ENCODE peak calls at places on chromosome 22, in eight cellular contexts. Z is ovary, Y is HCT116, W is Peyer's patch, R is transverse colon, D is body of pancreas, G is uterus, T is right lobe of liver. A is an unnamed sample.

GRCh38 chr22:21589415-21589814 is 21.9 kb downstream of the UBE2L3 start:
- DNase-seq in Z (no peak), Y (no peak), W (no peak), R (no peak), D (no peak), G (no peak), T (no peak), A (no peak)

GRCh38 chr22:38755155-38755910 is 465 bp downstream of the SUN2 start:
- DNase-seq in Z (peak), Y (no peak), W (peak), R (peak), D (peak), G (peak), T (peak), A (peak)

GRCh38 chr22:50308597-50308935 is 1.1 kb upstream of the PLXNB2 start:
- DNase-seq in Z (peak), Y (no peak), W (peak), R (peak), D (peak), G (peak), T (peak), A (peak)

GRCh38 chr22:20782601-20783299 is 8.8 kb downstream of the SERPIND1 start:
- DNase-seq in Z (no peak), Y (no peak), W (no peak), R (no peak), D (no peak), G (no peak), T (no peak), A (no peak)

GRCh38 chr22:22021160-22021750 is 38.7 kb upstream of the TOP3B start:
- DNase-seq in Z (no peak), Y (no peak), W (no peak), R (no peak), D (no peak), G (no peak), T (no peak), A (no peak)

GRCh38 chr22:39818050-39818449 is 75.5 kb downstream of the ENTHD1 start:
- DNase-seq in Z (no peak), Y (no peak), W (no peak), R (no peak), D (no peak), G (no peak), T (no peak), A (no peak)

GRCh38 chr22:26435327-26436093 is 6.5 kb downstream of the ASPHD2 start:
- DNase-seq in Z (no peak), Y (no peak), W (no peak), R (no peak), D (no peak), G (no peak), T (no peak), A (no peak)

GRCh38 chr22:49763138-49763537 is 64.5 kb downstream of the BRD1 start:
- DNase-seq in Z (no peak), Y (no peak), W (peak), R (peak), D (no peak), G (no peak), T (no peak), A (no peak)

GRCh38 chr22:23034621-23035556 is 35.4 kb upstream of the GNAZ start:
- DNase-seq in Z (no peak), Y (no peak), W (no peak), R (no peak), D (no peak), G (no peak), T (no peak), A (no peak)

GRCh38 chr22:45538284-45538683 is 35.6 kb downstream of the FBLN1 start:
- DNase-seq in Z (no peak), Y (no peak), W (no peak), R (no peak), D (no peak), G (no peak), T (no peak), A (no peak)

GRCh38 chr22:50007057-50007511 is 5.5 kb downstream of the IL17REL start:
- DNase-seq in Z (no peak), Y (no peak), W (peak), R (no peak), D (no peak), G (no peak), T (no peak), A (no peak)

GRCh38 chr22:26536056-26536761 is 23.9 kb upstream of the TFIP11 start:
- DNase-seq in Z (no peak), Y (no peak), W (no peak), R (no peak), D (peak), G (no peak), T (no peak), A (no peak)

GRCh38 chr22:50318698-50319411 is 8.0 kb downstream of the DENND6B start:
- DNase-seq in Z (no peak), Y (no peak), W (no peak), R (no peak), D (no peak), G (no peak), T (no peak), A (no peak)

GRCh38 chr22:27748355-27749168 is 53.0 kb downstream of the MN1 start:
- DNase-seq in Z (peak), Y (no peak), W (no peak), R (no peak), D (no peak), G (peak), T (no peak), A (no peak)

GRCh38 chr22:49307870-49308269 is 519.8 kb downstream of the BRD1 start:
- DNase-seq in Z (no peak), Y (no peak), W (peak), R (peak), D (peak), G (no peak), T (no peak), A (no peak)

GRCh38 chr22:37241351-37242142 is 2.5 kb downstream of the RAC2 start:
- DNase-seq in Z (peak), Y (no peak), W (peak), R (peak), D (no peak), G (no peak), T (peak), A (no peak)

GRCh38 chr22:37242395-37242918 is 1.6 kb downstream of the RAC2 start:
- DNase-seq in Z (peak), Y (no peak), W (peak), R (peak), D (no peak), G (no peak), T (peak), A (peak)

GRCh38 chr22:37239336-37240239 is 4.5 kb downstream of the RAC2 start:
- DNase-seq in Z (no peak), Y (no peak), W (peak), R (peak), D (no peak), G (no peak), T (no peak), A (no peak)

GRCh38 chr22:37240240-37240940 is 3.7 kb downstream of the RAC2 start:
- DNase-seq in Z (peak), Y (no peak), W (peak), R (peak), D (no peak), G (no peak), T (peak), A (no peak)

DNA sequence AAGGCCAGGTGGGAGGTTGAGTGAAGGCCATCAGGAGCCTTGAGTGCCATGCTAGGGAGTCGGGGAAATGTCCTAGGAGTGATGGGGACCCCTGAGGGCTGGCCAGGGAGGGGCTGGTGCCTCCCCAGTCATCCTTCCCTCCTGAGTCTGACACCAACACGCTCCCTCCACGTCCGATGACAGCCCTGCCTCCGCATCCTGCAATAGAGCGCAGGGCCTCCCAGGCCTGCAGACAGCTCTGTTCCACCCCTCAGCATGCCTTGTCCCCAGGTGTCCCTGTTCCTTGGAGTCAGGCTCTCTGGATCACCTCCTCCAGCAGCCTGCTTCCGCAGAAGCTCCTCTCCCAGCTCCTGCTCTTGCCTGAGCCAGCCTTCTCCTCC is 3.1 kb downstream of the RAC2 start:
- DNase-seq in Z (peak), Y (no peak), W (peak), R (no peak), D (no peak), G (no peak), T (peak), A (no peak)
- H3K4me3 ChIP-seq in Z (no peak), Y (no peak), W (no peak), R (no peak), D (no peak), G (no peak), T (no peak), A (no peak)

DNA sequence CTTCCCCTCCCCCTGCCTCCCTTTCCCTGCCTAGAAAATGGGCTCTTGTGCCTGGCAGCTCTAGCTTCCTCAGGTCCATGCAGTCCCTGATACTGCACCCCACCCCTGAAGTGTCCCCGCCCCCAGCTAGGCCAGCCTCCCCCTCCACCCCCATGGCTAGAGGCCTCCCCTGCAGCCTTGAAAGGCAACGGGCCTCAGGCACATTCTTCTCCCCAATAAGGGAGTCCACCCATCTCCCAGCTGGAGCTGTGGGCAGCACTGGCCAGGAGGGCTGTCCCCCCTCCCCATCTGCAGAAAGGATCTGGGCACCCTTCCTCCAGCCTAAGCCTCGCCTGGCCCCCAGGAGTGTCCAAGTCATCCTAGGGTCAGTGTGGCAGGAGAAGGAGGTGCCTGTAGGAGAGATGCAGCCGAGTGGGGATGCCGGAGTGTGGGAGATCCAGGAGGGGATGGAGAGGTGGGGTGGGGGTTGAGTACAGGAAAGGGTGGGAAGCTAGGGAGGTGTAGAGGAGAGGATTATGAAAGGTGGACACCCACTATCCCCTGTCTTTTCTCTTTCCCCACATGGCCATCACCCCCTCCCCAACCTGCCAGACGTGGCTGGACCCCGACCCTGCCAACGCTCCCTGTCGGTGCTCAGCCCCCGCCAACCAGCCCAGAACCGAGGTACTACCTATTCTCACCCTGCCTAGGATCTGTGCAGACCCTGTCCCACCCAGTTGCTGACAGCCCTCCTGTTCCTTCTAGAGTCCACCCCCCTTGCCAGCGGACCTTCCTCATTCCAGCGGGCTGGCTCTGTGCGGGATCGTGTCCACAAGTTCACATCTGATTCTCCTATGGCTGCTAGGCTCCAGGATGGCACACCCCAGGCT is 9.3 kb downstream of the SMTN start:
- DNase-seq in Z (peak), Y (no peak), W (no peak), R (peak), D (no peak), G (peak), T (no peak), A (no peak)
- TF ChIP-seq POLR2A in Z (no peak), Y (no peak), W (no peak), R (no peak), D (no peak), G (peak), T (no peak), A (no peak)

DNA sequence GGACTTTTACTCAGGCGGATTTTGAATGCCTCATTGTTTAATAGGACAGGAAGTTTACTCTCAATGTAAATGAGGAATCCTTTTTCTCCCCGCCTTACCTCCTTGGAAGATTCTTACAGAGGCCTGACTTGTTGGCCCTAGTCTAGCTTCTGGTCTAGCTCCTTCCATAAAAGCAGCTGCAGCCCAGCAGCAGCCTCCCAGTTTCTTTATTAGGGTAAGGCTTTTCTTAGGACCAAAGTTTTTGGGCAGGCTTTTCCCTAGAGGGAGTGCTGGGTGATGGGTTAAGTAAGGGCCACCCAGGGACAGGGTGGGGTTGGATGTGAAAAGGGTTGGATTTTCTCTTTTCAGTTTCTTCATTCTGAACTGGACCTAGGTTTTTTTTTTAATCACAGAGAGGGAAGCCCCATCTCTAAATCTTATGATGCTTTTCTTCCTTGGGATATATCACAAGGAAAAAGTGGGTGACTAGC is 49.7 kb downstream of the LIF start:
- DNase-seq in Z (no peak), Y (no peak), W (no peak), R (no peak), D (no peak), G (no peak), T (no peak), A (no peak)
- H3K4me3 ChIP-seq in Z (no peak), Y (peak), W (no peak), R (no peak), D (no peak), G (no peak), T (no peak), A (no peak)

GRCh38 chr22:35334010-35334409 is 34.3 kb downstream of the TOM1 start:
- DNase-seq in Z (no peak), Y (no peak), W (no peak), R (no peak), D (no peak), G (no peak), T (no peak), A (no peak)

GRCh38 chr22:35335468-35335867 is 35.8 kb downstream of the TOM1 start:
- DNase-seq in Z (no peak), Y (no peak), W (no peak), R (no peak), D (no peak), G (no peak), T (no peak), A (no peak)

GRCh38 chr22:35337932-35338331 is 38.2 kb downstream of the TOM1 start:
- DNase-seq in Z (no peak), Y (no peak), W (no peak), R (no peak), D (no peak), G (no peak), T (no peak), A (no peak)

GRCh38 chr22:35333220-35333619 is 33.5 kb downstream of the TOM1 start:
- DNase-seq in Z (no peak), Y (no peak), W (no peak), R (no peak), D (no peak), G (no peak), T (no peak), A (no peak)

GRCh38 chr22:35335936-35336781 is 36.5 kb downstream of the TOM1 start:
- DNase-seq in Z (no peak), Y (no peak), W (no peak), R (no peak), D (peak), G (no peak), T (no peak), A (no peak)
- TF ChIP-seq POLR2A in Z (no peak), Y (no peak), W (no peak), R (no peak), D (no peak), G (no peak), T (no peak), A (no peak)

GRCh38 chr22:19483481-19484244 is 3.9 kb downstream of the CDC45 start:
- DNase-seq in Z (no peak), Y (no peak), W (no peak), R (no peak), D (no peak), G (no peak), T (no peak), A (no peak)
- H3K4me3 ChIP-seq in Z (no peak), Y (no peak), W (no peak), R (no peak), D (no peak), G (no peak), T (no peak), A (no peak)

GRCh38 chr22:41939981-41940852 is 6.7 kb downstream of the CENPM start:
- DNase-seq in Z (no peak), Y (no peak), W (peak), R (peak), D (no peak), G (no peak), T (no peak), A (peak)
- TF ChIP-seq POLR2A in Z (no peak), Y (no peak), W (peak), R (peak), D (peak), G (no peak), T (peak), A (no peak)

DNA sequence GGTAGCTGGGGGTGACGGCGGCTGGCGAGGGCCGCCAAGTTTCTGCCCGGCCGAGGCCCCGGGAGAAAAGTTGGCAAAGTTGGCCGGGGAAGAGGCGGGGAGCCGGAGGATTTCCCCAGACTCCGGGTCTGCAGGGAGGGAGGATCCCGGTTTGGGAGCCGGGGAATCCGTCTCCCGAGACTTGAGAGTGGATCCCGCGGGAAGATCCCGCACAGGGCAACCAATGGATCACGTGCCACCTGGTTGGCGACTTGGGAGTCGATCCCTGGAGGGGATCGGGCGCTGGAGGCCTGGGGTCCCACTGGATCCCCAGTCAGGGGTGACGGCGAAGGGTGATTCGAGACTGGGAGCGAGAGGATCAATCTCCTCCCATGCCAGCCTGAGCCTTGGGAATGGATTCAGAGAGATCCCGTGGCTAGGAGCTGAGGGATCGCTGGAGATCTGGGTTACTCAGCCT is 349 bp downstream of the KIAA1671 start:
- DNase-seq in Z (peak), Y (peak), W (peak), R (peak), D (peak), G (no peak), T (peak), A (no peak)
- H3K4me3 ChIP-seq in Z (peak), Y (peak), W (peak), R (peak), D (peak), G (peak), T (peak), A (peak)

GRCh38 chr22:41996826-41997225 is 1.8 kb upstream of the WBP2NL start:
- DNase-seq in Z (no peak), Y (no peak), W (peak), R (no peak), D (no peak), G (no peak), T (no peak), A (no peak)

GRCh38 chr22:41995211-41995610 is 3.4 kb upstream of the WBP2NL start:
- DNase-seq in Z (no peak), Y (no peak), W (peak), R (no peak), D (no peak), G (no peak), T (no peak), A (no peak)

GRCh38 chr22:41991111-41991510 is 7.5 kb upstream of the WBP2NL start:
- DNase-seq in Z (no peak), Y (no peak), W (peak), R (no peak), D (no peak), G (no peak), T (no peak), A (no peak)

GRCh38 chr22:41992496-41992895 is 6.1 kb upstream of the WBP2NL start:
- DNase-seq in Z (no peak), Y (no peak), W (peak), R (no peak), D (no peak), G (no peak), T (no peak), A (no peak)

GRCh38 chr22:41994506-41994905 is 4.1 kb upstream of the WBP2NL start:
- DNase-seq in Z (no peak), Y (no peak), W (peak), R (no peak), D (no peak), G (no peak), T (no peak), A (no peak)
- TF ChIP-seq POLR2A in Z (no peak), Y (no peak), W (no peak), R (no peak), D (no peak), G (no peak), T (no peak), A (no peak)

A was measured in gastrocnemius medialis.